ENCODE peak calls at places on chromosomes 4 and X, in five cellular contexts. Q, R, B, G and C are unnamed samples.

GRCh38 chr4:173934201-173934600 is 349.3 kb downstream of the FBXO8 start:
- DNase-seq in Q (no peak), R (no peak), B (no peak), G (no peak), C (no peak)

GRCh38 chr4:180665994-180666818 is 1577.0 kb upstream of the TENM3 start:
- DNase-seq in Q (no peak), R (peak), B (no peak), G (no peak), C (no peak)

GRCh38 chr4:8907596-8908205 is 36.1 kb upstream of the HMX1 start:
- DNase-seq in Q (no peak), R (no peak), B (no peak), G (no peak), C (no peak)

GRCh38 chr4:100895572-100896197 is 377.9 kb upstream of the EMCN start:
- DNase-seq in Q (no peak), R (peak), B (no peak), G (no peak), C (no peak)

GRCh38 chrX:47562615-47563243 is 1.7 kb downstream of the ARAF start:
- DNase-seq in Q (no peak), R (no peak), B (no peak), G (no peak), C (no peak)

GRCh38 chr4:2243682-2244380 is 1.9 kb upstream of the HAUS3 start:
- DNase-seq in Q (no peak), R (peak), B (peak), G (peak), C (peak)

GRCh38 chr4:24630937-24631336 is 46.6 kb upstream of the DHX15 start:
- DNase-seq in Q (no peak), R (no peak), B (no peak), G (no peak), C (no peak)

GRCh38 chr4:183773790-183774189 is 114.7 kb downstream of the TRAPPC11 start:
- DNase-seq in Q (no peak), R (no peak), B (no peak), G (no peak), C (no peak)

GRCh38 chr4:120132935-120133334 is 66.3 kb upstream of the MAD2L1 start:
- DNase-seq in Q (no peak), R (no peak), B (no peak), G (no peak), C (no peak)

GRCh38 chrX:41452565-41452964 is 5.4 kb downstream of the NYX start:
- DNase-seq in Q (no peak), R (peak), B (no peak), G (no peak), C (no peak)

GRCh38 chr4:7173821-7174220 is 18.5 kb upstream of the SORCS2 start:
- DNase-seq in Q (peak), R (no peak), B (no peak), G (no peak), C (no peak)

GRCh38 chr4:98710831-98711230 is 52.4 kb upstream of the TSPAN5 start:
- DNase-seq in Q (no peak), R (peak), B (no peak), G (no peak), C (no peak)

GRCh38 chrX:118807151-118808017 is 16.2 kb upstream of the ZCCHC12 start:
- DNase-seq in Q (no peak), R (peak), B (no peak), G (no peak), C (peak)

GRCh38 chr4:25439913-25440477 is 62.9 kb downstream of the ANAPC4 start:
- DNase-seq in Q (no peak), R (peak), B (peak), G (peak), C (peak)

GRCh38 chr4:17189322-17189721 is 290.9 kb upstream of the LDB2 start:
- DNase-seq in Q (no peak), R (peak), B (no peak), G (no peak), C (no peak)

GRCh38 chr4:112145820-112146813 is 863 bp downstream of the FAM241A start:
- DNase-seq in Q (peak), R (peak), B (peak), G (no peak), C (peak)

GRCh38 chrX:116277391-116277790 is 106.8 kb downstream of the AGTR2 start:
- DNase-seq in Q (no peak), R (peak), B (no peak), G (no peak), C (no peak)

GRCh38 chr4:27003602-27004238 is 143.1 kb downstream of the STIM2 start:
- DNase-seq in Q (no peak), R (no peak), B (no peak), G (no peak), C (no peak)

GRCh38 chrX:11555759-11556158 is 110.0 kb downstream of the ARHGAP6 start:
- DNase-seq in Q (no peak), R (peak), B (no peak), G (no peak), C (no peak)

GRCh38 chrX:79400618-79401017 is 33.5 kb upstream of the ITM2A start:
- DNase-seq in Q (no peak), R (no peak), B (no peak), G (no peak), C (no peak)

GRCh38 chrX:50107470-50107869 is 93.3 kb downstream of the AKAP4 start:
- DNase-seq in Q (no peak), R (peak), B (no peak), G (no peak), C (peak)

GRCh38 chr4:15327311-15328298 is 100.2 kb upstream of the C1QTNF7 start:
- DNase-seq in Q (no peak), R (peak), B (no peak), G (no peak), C (no peak)

GRCh38 chr4:18815779-18816173 is 794.2 kb upstream of the LCORL start:
- DNase-seq in Q (no peak), R (no peak), B (no peak), G (no peak), C (no peak)

GRCh38 chr4:125428832-125429231 is 114.1 kb downstream of the FAT4 start:
- DNase-seq in Q (no peak), R (no peak), B (no peak), G (no peak), C (no peak)

GRCh38 chr4:60757986-60758385 is 442.1 kb upstream of the ADGRL3 start:
- DNase-seq in Q (no peak), R (no peak), B (no peak), G (no peak), C (no peak)
- H3K4me3 ChIP-seq in Q (no peak), R (no peak), B (no peak), G (no peak), C (no peak)

DNA sequence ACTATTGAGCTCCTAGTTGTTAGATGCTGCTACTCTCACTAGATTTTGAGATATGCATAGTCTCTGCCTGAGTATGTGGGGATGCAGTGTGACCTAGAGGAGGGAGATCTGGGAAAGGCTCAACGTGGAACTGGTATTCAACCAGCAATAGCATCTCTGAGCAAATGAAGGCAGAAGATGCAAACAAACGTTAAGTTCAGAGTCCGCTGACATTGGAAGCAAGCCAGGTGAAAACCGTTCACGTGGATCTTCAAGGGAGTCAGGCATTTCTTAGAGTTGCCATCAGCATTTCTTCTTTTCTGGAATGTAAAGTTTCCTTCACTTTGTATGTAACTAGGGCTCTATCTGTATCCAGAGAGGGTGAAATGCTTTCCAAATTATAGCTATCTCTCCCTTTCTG is 59.9 kb downstream of the C4orf51 start:
- DNase-seq in Q (no peak), R (no peak), B (no peak), G (no peak), C (no peak)
- H3K4me3 ChIP-seq in Q (no peak), R (no peak), B (no peak), G (no peak), C (no peak)

GRCh38 chr4:45954280-45954679 is 169.6 kb downstream of the GABRG1 start:
- DNase-seq in Q (no peak), R (no peak), B (no peak), G (no peak), C (no peak)
- H3K4me3 ChIP-seq in Q (no peak), R (no peak), B (no peak), G (no peak), C (no peak)

GRCh38 chr4:133943081-133943480 is 258.5 kb downstream of the PABPC4L start:
- DNase-seq in Q (no peak), R (no peak), B (no peak), G (no peak), C (no peak)
- H3K4me3 ChIP-seq in Q (no peak), R (no peak), B (no peak), G (no peak), C (no peak)

DNA sequence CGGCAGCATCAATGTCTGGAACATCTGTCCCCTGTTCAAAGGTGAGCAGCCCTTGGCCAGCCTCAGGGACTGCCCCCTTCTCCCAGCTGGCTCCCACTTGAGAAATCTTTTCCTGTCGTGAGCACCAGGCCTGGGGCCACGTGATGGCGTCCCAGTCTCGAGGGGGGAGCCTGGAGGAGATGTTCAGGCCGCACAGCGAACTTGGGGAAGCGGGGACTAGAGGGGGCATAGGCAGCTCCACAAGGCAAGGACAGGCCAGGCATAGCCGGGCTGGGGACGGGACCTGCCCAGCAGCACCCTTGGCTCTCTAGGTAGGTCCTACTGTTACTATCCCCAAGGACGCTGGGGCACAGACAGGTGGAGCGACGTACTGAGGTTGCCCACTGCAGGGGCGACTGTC is 2.7 kb downstream of the SLC6A8 start:
- DNase-seq in Q (no peak), R (no peak), B (no peak), G (no peak), C (no peak)
- H3K4me3 ChIP-seq in Q (no peak), R (no peak), B (no peak), G (no peak), C (no peak)

GRCh38 chrX:39532761-39533160 is 565.0 kb downstream of the BCOR start:
- DNase-seq in Q (no peak), R (no peak), B (no peak), G (no peak), C (no peak)
- H3K4me3 ChIP-seq in Q (no peak), R (no peak), B (no peak), G (no peak), C (no peak)

DNA sequence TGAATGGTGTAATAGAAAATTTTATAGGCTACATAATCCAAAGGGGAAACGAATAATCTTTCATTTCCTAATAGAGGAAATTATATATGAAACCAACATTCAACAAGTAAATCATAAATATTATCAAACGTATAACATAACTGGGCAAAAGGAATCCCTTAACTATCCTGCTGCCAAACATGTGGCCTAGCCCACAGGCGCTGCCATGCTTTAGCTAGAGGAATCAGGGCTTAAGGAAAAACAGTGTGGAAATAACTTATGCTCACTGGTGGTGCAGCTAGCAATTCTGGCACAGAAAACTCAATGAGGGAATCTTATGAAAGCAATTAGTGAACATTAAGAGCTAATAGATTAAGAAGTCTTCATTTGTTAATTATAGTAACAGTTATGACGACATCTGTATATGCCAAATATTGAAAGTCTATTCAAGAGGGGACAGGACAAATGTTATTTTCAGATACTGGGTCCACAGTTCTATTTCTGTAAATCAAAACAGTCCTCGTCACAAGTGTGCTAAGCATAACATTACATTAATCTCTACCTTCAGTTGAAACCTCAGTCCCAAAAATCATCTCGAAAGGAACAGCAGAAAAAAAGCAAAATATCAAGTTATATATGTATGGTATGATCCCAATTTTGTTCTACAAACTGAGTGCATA is 70.5 kb downstream of the APBB2 start:
- DNase-seq in Q (no peak), R (peak), B (no peak), G (no peak), C (no peak)
- H3K4me3 ChIP-seq in Q (peak), R (peak), B (no peak), G (no peak), C (no peak)

DNA sequence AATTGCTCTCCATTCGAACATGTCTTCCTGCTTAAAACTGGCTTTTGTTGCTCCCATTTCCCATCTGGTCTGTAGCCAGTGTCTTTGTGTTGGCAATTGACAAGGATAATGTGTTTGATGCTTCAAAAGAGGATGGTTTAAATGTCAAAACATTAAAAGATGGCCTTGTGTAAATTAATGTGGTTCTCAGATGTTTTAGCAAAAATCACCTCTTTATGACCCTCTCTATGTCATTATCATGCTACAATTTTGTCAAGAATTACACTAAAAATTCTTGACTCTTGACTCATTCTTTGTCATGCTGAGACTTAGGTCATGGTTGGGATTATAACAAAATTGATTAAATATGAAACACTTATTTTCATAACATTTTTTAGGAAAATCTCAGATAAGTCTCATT is 47.4 kb downstream of the TMEM131L start:
- DNase-seq in Q (no peak), R (no peak), B (no peak), G (no peak), C (no peak)
- H3K4me3 ChIP-seq in Q (no peak), R (no peak), B (no peak), G (no peak), C (no peak)

GRCh38 chrX:12974217-12974796 is 603 bp upstream of the TMSB4X start:
- DNase-seq in Q (peak), R (peak), B (peak), G (peak), C (no peak)

GRCh38 chrX:12972239-12972638 is 2.7 kb upstream of the TMSB4X start:
- DNase-seq in Q (no peak), R (no peak), B (no peak), G (no peak), C (no peak)

GRCh38 chrX:12972867-12973560 is 1.9 kb upstream of the TMSB4X start:
- DNase-seq in Q (no peak), R (no peak), B (no peak), G (no peak), C (no peak)

GRCh38 chrX:12974797-12975669 is at the start of gene TMSB4X:
- DNase-seq in Q (peak), R (peak), B (peak), G (peak), C (peak)

DNA sequence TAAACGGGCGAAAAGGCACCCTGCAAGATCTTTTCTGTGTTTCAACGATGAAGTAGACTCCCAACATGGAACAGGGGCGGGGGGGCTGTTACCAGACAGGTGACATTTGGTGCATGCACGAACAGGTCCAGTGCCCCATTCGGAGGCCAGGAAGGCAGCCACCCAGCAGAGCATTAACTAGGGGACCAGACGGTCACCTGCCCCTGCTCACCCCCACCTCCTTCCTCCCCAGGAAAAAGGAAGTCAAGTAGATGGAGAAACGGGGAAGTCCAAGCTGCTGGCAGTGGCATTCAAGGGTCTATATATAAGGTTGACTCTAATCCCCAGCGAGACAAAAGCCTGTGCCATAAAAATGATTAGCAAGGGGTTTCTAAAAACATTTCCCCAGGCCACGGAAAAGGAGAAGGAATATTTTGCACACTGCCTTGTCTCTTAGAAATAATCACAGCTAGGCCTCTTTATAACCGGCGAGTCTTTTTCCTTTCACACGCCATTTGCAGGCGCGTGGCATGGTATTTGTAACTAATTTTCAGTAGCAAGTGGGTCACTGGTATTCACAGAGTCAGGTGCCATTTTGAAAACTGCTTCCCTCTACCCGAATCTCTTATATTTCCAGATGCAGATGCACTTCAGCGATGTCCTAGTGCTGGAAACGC is 1.2 kb upstream of the TMSB4X start:
- DNase-seq in Q (no peak), R (no peak), B (no peak), G (no peak), C (no peak)
- H3K4me3 ChIP-seq in Q (peak), R (peak), B (peak), G (peak), C (no peak)

DNA sequence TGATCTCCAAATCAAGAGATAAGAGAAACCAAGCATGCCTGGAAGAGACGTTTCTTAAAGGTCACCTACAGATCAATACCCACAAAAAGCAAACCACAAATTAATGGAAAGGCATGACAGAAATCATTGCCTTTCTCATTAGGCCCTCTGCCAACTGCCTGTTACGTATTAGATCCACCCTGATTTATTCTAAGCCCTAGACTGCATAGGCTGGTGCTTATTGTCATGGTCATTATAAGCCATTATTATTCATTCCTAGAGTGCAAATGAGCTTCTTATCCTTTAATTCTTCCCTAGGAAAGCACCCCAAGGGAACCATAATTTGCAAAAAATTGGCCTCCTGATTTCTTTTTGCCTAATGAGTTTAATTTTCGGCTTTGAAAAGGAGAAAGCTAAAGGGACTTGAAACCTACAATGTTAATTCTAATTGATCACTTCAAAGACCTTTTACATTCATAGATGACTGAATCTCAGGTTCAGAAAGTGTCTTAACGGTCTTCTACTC is 184.2 kb upstream of the GPRIN3 start:
- DNase-seq in Q (no peak), R (no peak), B (no peak), G (no peak), C (no peak)
- H3K4me3 ChIP-seq in Q (no peak), R (no peak), B (no peak), G (no peak), C (no peak)